ENCODE peak calls at places on chromosomes 11 and 22, in six cellular contexts. O, Z, J, R, F and W are unnamed samples.
A peak's percentile ranks its signal among the peaks of the same experiment; 100 is the strongest.

GRCh38 chr11:15603208-15603607 is 488.5 kb downstream of the INSC start:
- DNase-seq in F (no peak), Z (no peak), O (no peak), J (no peak), R (no peak), W (no peak)

GRCh38 chr11:62122076-62122475 is 1.7 kb upstream of the INCENP start:
- DNase-seq in F (no peak), J (no peak), Z (no peak), R (no peak), O (no peak), W (no peak)

GRCh38 chr11:75028321-75029097 is 39.8 kb downstream of the NEU3 start:
- DNase-seq in J (no peak), R (no peak), Z (peak; percentile 45), O (no peak), F (no peak), W (no peak)

GRCh38 chr11:118656563-118657165 is 22.8 kb downstream of the TREH start:
- DNase-seq in O (no peak), F (peak; percentile 15), J (no peak), Z (no peak), R (no peak), W (no peak)

GRCh38 chr22:25448435-25449051 is 115.9 kb upstream of the GRK3 start:
- DNase-seq in F (no peak), Z (peak; percentile 21), O (no peak), R (no peak), J (no peak), W (no peak)

GRCh38 chr11:83206221-83206620 is 12.7 kb downstream of the ANKRD42 start:
- DNase-seq in Z (no peak), J (no peak), R (no peak), F (no peak), O (no peak), W (no peak)

GRCh38 chr22:35154937-35155387 is 89.0 kb downstream of the ISX start:
- DNase-seq in R (peak; percentile 75), Z (peak; percentile 44), J (peak; percentile 67), F (peak; percentile 68), O (peak; percentile 19), W (peak; percentile 54)

GRCh38 chr11:32435152-32435480 is 223 bp downstream of the WT1 start:
- DNase-seq in O (no peak), Z (no peak), R (no peak), F (no peak), J (peak; percentile 71), W (no peak)

GRCh38 chr11:125593113-125593761 is 585 bp downstream of the STT3A start:
- DNase-seq in F (no peak), Z (peak; percentile 36), R (no peak), O (no peak), J (no peak), W (no peak)

GRCh38 chr11:117328414-117329010 is 858 bp downstream of the CEP164 start:
- DNase-seq in O (no peak), J (peak; percentile 60), Z (peak; percentile 58), F (no peak), R (peak; percentile 53), W (no peak)

GRCh38 chr11:118343981-118344521 is at the start of gene CD3G:
- DNase-seq in J (peak; percentile 84), R (peak; percentile 77), O (no peak), F (no peak), Z (no peak), W (no peak)

GRCh38 chr22:43094085-43094484 is 4.9 kb upstream of the TTLL1 start:
- DNase-seq in O (no peak), Z (no peak), F (peak; percentile 72), R (peak; percentile 76), J (no peak), W (no peak)

GRCh38 chr11:104033134-104033533 is 3.3 kb upstream of the DDI1 start:
- DNase-seq in Z (peak; percentile 77), F (no peak), O (no peak), R (no peak), J (no peak), W (no peak)

GRCh38 chr11:111935331-111936044 is 1.7 kb upstream of the DIXDC1 start:
- DNase-seq in F (no peak), J (no peak), R (no peak), O (no peak), Z (peak; percentile 86), W (no peak)

DNA sequence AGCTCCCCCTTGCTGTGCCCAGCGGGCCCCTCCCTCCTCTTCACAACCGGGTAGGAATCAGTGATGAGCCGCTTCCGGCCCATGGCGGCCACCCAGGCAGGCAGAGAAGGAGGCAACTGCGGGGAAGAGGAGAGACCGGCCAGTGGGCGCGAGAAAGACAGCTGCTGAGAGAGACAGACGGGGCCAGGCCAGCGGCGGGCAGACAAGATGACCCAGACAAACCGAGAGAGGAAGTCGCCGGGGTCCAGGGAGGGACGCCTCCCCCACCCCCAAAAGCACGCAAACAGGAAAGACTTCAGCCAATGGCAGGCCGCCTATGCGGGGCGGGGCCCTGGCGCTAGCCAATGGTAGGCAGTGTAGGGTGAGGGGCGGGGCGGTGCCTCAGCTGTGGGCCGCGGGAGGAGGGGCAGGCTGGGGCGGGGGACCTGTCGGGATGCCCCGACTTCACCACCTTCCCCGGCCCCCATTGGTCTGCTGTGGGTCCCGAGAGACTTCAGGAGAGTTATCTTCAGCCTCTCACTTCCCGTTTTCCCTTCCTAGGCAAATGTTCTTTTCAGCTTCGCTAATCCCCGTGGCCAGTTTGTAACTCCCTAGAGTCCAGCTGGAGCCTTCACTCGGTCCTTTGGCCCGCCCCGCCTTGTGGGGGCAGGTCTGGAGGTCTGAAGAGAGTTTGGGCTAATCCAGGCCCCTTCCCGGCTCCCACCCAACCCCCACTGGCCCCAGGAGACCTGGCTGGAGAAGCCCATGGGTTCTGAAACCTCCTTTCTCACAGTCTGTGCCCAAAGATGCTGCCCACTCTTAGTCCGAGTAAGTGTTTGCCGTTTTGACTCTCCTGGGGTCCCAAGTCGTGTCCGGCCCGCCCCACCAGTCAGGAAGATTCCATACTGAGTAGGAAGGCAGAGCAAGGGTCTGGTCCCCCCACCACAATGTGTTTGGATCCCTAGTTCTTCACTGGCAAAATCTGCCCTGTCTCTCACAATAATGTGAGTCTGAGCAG is at the start of gene POLD4:
- DNase-seq in O (peak; percentile 98), R (peak; percentile 100), Z (peak; percentile 94), J (peak; percentile 99), F (peak; percentile 100), W (peak; percentile 98)
- H3K4me3 ChIP-seq in O (peak within 1 kb of the TSS; percentile 74), R (peak within 1 kb of the TSS; percentile 64), Z (peak within 1 kb of the TSS; percentile 75), J (peak within 1 kb of the TSS; percentile 33), F (peak within 1 kb of the TSS; percentile 84), W (peak within 1 kb of the TSS; percentile 88)

DNA sequence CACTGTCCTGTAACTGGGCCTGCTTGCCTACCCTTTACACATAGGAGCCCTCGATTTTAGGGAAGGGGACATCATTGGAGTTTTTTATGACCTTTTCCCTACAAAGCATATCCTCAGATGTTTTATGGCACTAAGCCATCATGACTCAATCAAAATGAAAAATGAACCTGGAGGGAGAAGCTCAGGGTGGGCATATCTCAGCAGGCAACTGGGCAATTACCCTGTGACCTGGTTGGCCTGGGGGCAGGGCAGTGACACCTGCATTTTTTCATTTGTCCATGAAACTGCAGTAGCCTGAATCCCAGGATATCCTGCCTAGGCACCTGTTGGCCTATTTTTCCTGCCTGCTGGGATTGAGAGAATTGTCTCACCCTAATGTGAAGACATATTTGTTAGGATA is 45.2 kb upstream of the BLID start:
- DNase-seq in F (no peak), R (no peak), O (no peak), Z (no peak), J (no peak), W (no peak)
- H3K4me3 ChIP-seq in F (no peak overlapping the region), R (no peak overlapping the region), O (no peak overlapping the region), Z (no peak overlapping the region), J (no peak overlapping the region), W (no peak overlapping the region)

DNA sequence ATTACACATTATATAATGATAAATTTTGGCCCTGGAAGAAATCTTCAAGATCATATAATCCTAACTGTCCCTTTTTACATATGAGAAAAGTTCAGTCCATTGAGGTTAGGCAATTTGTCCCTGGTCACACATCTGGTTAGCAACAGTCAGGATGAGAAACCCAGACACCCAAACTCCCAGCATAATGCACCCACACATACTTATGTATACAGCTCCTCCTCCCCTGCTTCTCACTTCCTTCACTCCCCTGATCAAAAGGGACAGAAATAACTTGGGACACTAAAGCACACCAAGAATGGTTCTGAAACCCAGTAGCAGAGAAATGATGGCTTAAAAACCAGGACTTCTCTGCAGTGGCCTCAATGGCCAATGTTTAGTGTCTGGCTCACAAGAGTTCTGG is 11.1 kb downstream of the NUMA1 start:
- DNase-seq in O (no peak), Z (peak; percentile 38), F (no peak), R (no peak), J (no peak), W (no peak)
- H3K4me3 ChIP-seq in O (no peak overlapping the region), Z (peak overlapping the region; percentile 15), F (peak overlapping the region; percentile 28), R (no peak overlapping the region), J (no peak overlapping the region), W (no peak overlapping the region)

GRCh38 chr11:67318239-67318555 is 14.9 kb downstream of the SSH3 start:
- DNase-seq in J (no peak), F (no peak), R (no peak), O (no peak), Z (no peak), W (no peak)
- H3K4me3 ChIP-seq in J (peak overlapping the region; percentile 63), F (peak overlapping the region; percentile 78), R (peak overlapping the region; percentile 66), O (peak overlapping the region; percentile 97), Z (peak overlapping the region; percentile 87), W (peak overlapping the region; percentile 73)